ENCODE peak calls at places on chromosome 1, in five cellular contexts. O is GM12865, D is posterior vena cava, V is GOT3, I is tibial artery. Y is an unnamed sample.

GRCh38 chr1:6438047-6438525 is 13.5 kb downstream of the ESPN start:
- DNase-seq in D (no peak), O (peak), V (no peak), I (no peak), Y (peak)

GRCh38 chr1:210949039-210949438 is 184.9 kb downstream of the KCNH1 start:
- DNase-seq in D (no peak), I (no peak), O (no peak), V (no peak), Y (no peak)

GRCh38 chr1:30101477-30102227 is 621.7 kb downstream of the MATN1 start:
- DNase-seq in D (no peak), I (no peak), V (no peak), O (no peak), Y (no peak)

GRCh38 chr1:66276229-66276628 is 257.7 kb upstream of the SGIP1 start:
- DNase-seq in I (no peak), V (no peak), O (peak), D (no peak), Y (no peak)

GRCh38 chr1:222801067-222801466 is 13.8 kb upstream of the DISP1 start:
- DNase-seq in O (no peak), V (no peak), I (no peak), D (no peak), Y (no peak)

GRCh38 chr1:99855914-99856450 is 5.8 kb downstream of the AGL start:
- DNase-seq in D (no peak), V (no peak), I (no peak), O (no peak), Y (no peak)

GRCh38 chr1:113616201-113616600 is 143.1 kb downstream of the PHTF1 start:
- DNase-seq in I (no peak), D (no peak), V (no peak), O (no peak), Y (no peak)

GRCh38 chr1:240352769-240353168 is 259.2 kb downstream of the GREM2 start:
- DNase-seq in O (no peak), D (no peak), V (no peak), I (no peak), Y (peak)